ENCODE peak calls at places on chromosomes 3 and 15, in seven cellular contexts. One of them, this sample, is unnamed.

GRCh38 chr15:85542895-85543331 is 162.5 kb downstream of the AKAP13 start:
- DNase-seq in body of pancreas: no peak
- DNase-seq in CD8-positive, alpha-beta memory T cell: no peak
- DNase-seq in sigmoid colon: no peak
- DNase-seq in T-helper 17 cell: no peak
- DNase-seq in adipocyte: no peak
- DNase-seq in heart right ventricle: no peak
- DNase-seq in this sample: no peak

GRCh38 chr3:182620715-182621434 is 172.4 kb upstream of the ATP11B start:
- DNase-seq in body of pancreas: no peak
- DNase-seq in T-helper 17 cell: no peak
- DNase-seq in sigmoid colon: no peak
- DNase-seq in CD8-positive, alpha-beta memory T cell: no peak
- DNase-seq in adipocyte: no peak
- DNase-seq in heart right ventricle: no peak
- DNase-seq in this sample: no peak

GRCh38 chr3:88151358-88151757 is 1.6 kb downstream of the C3orf38 start:
- DNase-seq in CD8-positive, alpha-beta memory T cell: no peak
- DNase-seq in body of pancreas: no peak
- DNase-seq in adipocyte: peak; percentile 39
- DNase-seq in sigmoid colon: no peak
- DNase-seq in heart right ventricle: no peak
- DNase-seq in T-helper 17 cell: no peak
- DNase-seq in this sample: no peak

GRCh38 chr15:81108427-81108826 is 25.6 kb upstream of the CFAP161 start:
- DNase-seq in sigmoid colon: no peak
- DNase-seq in CD8-positive, alpha-beta memory T cell: peak; percentile 3
- DNase-seq in heart right ventricle: no peak
- DNase-seq in T-helper 17 cell: no peak
- DNase-seq in adipocyte: no peak
- DNase-seq in body of pancreas: peak; percentile 44
- DNase-seq in this sample: no peak

GRCh38 chr3:11969986-11970385 is 34.2 kb upstream of the SYN2 start:
- DNase-seq in heart right ventricle: no peak
- DNase-seq in T-helper 17 cell: no peak
- DNase-seq in body of pancreas: no peak
- DNase-seq in sigmoid colon: no peak
- DNase-seq in adipocyte: no peak
- DNase-seq in CD8-positive, alpha-beta memory T cell: no peak
- DNase-seq in this sample: no peak

GRCh38 chr3:115099115-115099884 is 47.8 kb downstream of the ZBTB20 start:
- DNase-seq in adipocyte: peak; percentile 54
- DNase-seq in sigmoid colon: no peak
- DNase-seq in body of pancreas: peak; percentile 31
- DNase-seq in heart right ventricle: no peak
- DNase-seq in CD8-positive, alpha-beta memory T cell: no peak
- DNase-seq in T-helper 17 cell: no peak
- DNase-seq in this sample: no peak

GRCh38 chr15:72237286-72238224 is 6.6 kb upstream of the PKM start:
- DNase-seq in sigmoid colon: peak; percentile 86
- DNase-seq in T-helper 17 cell: no peak
- DNase-seq in CD8-positive, alpha-beta memory T cell: no peak
- DNase-seq in body of pancreas: peak; percentile 26
- DNase-seq in adipocyte: peak; percentile 98
- DNase-seq in heart right ventricle: no peak
- DNase-seq in this sample: peak; percentile 43

GRCh38 chr15:59532770-59533379 is 78.7 kb upstream of the GCNT3 start:
- DNase-seq in CD8-positive, alpha-beta memory T cell: peak; percentile 15
- DNase-seq in T-helper 17 cell: no peak
- DNase-seq in adipocyte: peak; percentile 81
- DNase-seq in body of pancreas: peak; percentile 32
- DNase-seq in heart right ventricle: peak; percentile 12
- DNase-seq in sigmoid colon: peak; percentile 14
- DNase-seq in this sample: no peak

GRCh38 chr15:59657635-59658125 is 365 bp upstream of the GTF2A2 start:
- DNase-seq in sigmoid colon: no peak
- DNase-seq in adipocyte: no peak
- DNase-seq in CD8-positive, alpha-beta memory T cell: no peak
- DNase-seq in body of pancreas: no peak
- DNase-seq in T-helper 17 cell: no peak
- DNase-seq in heart right ventricle: no peak
- DNase-seq in this sample: no peak

GRCh38 chr15:74036271-74037170 is 42.0 kb downstream of the PML start:
- DNase-seq in heart right ventricle: peak; percentile 60
- DNase-seq in CD8-positive, alpha-beta memory T cell: no peak
- DNase-seq in adipocyte: peak; percentile 63
- DNase-seq in sigmoid colon: peak; percentile 87
- DNase-seq in body of pancreas: peak; percentile 48
- DNase-seq in T-helper 17 cell: no peak
- DNase-seq in this sample: no peak

GRCh38 chr3:192444791-192445106 is 282.6 kb downstream of the FGF12 start:
- DNase-seq in CD8-positive, alpha-beta memory T cell: no peak
- DNase-seq in T-helper 17 cell: no peak
- DNase-seq in heart right ventricle: no peak
- DNase-seq in sigmoid colon: no peak
- DNase-seq in adipocyte: no peak
- DNase-seq in body of pancreas: no peak
- DNase-seq in this sample: no peak

GRCh38 chr15:69303337-69304175 is 4.8 kb downstream of the PAQR5 start:
- DNase-seq in CD8-positive, alpha-beta memory T cell: no peak
- DNase-seq in body of pancreas: no peak
- DNase-seq in sigmoid colon: no peak
- DNase-seq in heart right ventricle: no peak
- DNase-seq in adipocyte: no peak
- DNase-seq in T-helper 17 cell: no peak
- DNase-seq in this sample: no peak

GRCh38 chr15:70955151-70955550 is 62.5 kb downstream of the LRRC49 start:
- DNase-seq in body of pancreas: no peak
- DNase-seq in heart right ventricle: no peak
- DNase-seq in adipocyte: peak; percentile 25
- DNase-seq in sigmoid colon: no peak
- DNase-seq in CD8-positive, alpha-beta memory T cell: no peak
- DNase-seq in T-helper 17 cell: no peak
- DNase-seq in this sample: no peak

GRCh38 chr3:100538339-100538706 is 45.9 kb downstream of the TMEM45A start:
- DNase-seq in body of pancreas: no peak
- DNase-seq in sigmoid colon: no peak
- DNase-seq in adipocyte: no peak
- DNase-seq in CD8-positive, alpha-beta memory T cell: no peak
- DNase-seq in T-helper 17 cell: no peak
- DNase-seq in heart right ventricle: no peak
- DNase-seq in this sample: no peak

GRCh38 chr15:70274908-70275307 is 177.2 kb upstream of the TLE3 start:
- DNase-seq in sigmoid colon: no peak
- DNase-seq in heart right ventricle: no peak
- DNase-seq in CD8-positive, alpha-beta memory T cell: no peak
- DNase-seq in adipocyte: no peak
- DNase-seq in T-helper 17 cell: no peak
- DNase-seq in body of pancreas: no peak
- DNase-seq in this sample: no peak

GRCh38 chr3:184568591-184568917 is 7.0 kb downstream of the EPHB3 start:
- DNase-seq in adipocyte: no peak
- DNase-seq in heart right ventricle: no peak
- DNase-seq in T-helper 17 cell: no peak
- DNase-seq in sigmoid colon: no peak
- DNase-seq in body of pancreas: no peak
- DNase-seq in CD8-positive, alpha-beta memory T cell: no peak
- DNase-seq in this sample: no peak
- H3K9me3 ChIP-seq in adipocyte: no peaks in the 10 kb centered on the region
- H3K9me3 ChIP-seq in heart right ventricle: no peaks in the 10 kb centered on the region
- H3K9me3 ChIP-seq in T-helper 17 cell: no peaks in the 10 kb centered on the region
- H3K9me3 ChIP-seq in sigmoid colon: no peaks in the 10 kb centered on the region
- H3K9me3 ChIP-seq in body of pancreas: no peaks in the 10 kb centered on the region
- H3K9me3 ChIP-seq in CD8-positive, alpha-beta memory T cell: no peaks in the 10 kb centered on the region
- H3K9me3 ChIP-seq in this sample: no peaks in the 10 kb centered on the region

GRCh38 chr15:77844798-77845446 is 212.2 kb upstream of the LINGO1 start:
- DNase-seq in CD8-positive, alpha-beta memory T cell: no peak
- DNase-seq in heart right ventricle: no peak
- DNase-seq in sigmoid colon: peak; percentile 21
- DNase-seq in body of pancreas: no peak
- DNase-seq in adipocyte: no peak
- DNase-seq in T-helper 17 cell: no peak
- DNase-seq in this sample: no peak
- H3K9me3 ChIP-seq in CD8-positive, alpha-beta memory T cell: no peaks in the 10 kb centered on the region
- H3K9me3 ChIP-seq in heart right ventricle: no peaks in the 10 kb centered on the region
- H3K9me3 ChIP-seq in sigmoid colon: peaks cover under 1% of the 10 kb centered on the region
- H3K9me3 ChIP-seq in body of pancreas: no peaks in the 10 kb centered on the region
- H3K9me3 ChIP-seq in adipocyte: peaks cover 13% of the 10 kb centered on the region
- H3K9me3 ChIP-seq in T-helper 17 cell: no peaks in the 10 kb centered on the region
- H3K9me3 ChIP-seq in this sample: no peaks in the 10 kb centered on the region

GRCh38 chr15:25207369-25207768 is 231.5 kb downstream of the UBE3A start:
- DNase-seq in T-helper 17 cell: no peak
- DNase-seq in heart right ventricle: no peak
- DNase-seq in CD8-positive, alpha-beta memory T cell: no peak
- DNase-seq in body of pancreas: no peak
- DNase-seq in adipocyte: no peak
- DNase-seq in sigmoid colon: no peak
- DNase-seq in this sample: no peak

GRCh38 chr15:25208735-25209134 is 230.1 kb downstream of the UBE3A start:
- DNase-seq in adipocyte: no peak
- DNase-seq in sigmoid colon: no peak
- DNase-seq in CD8-positive, alpha-beta memory T cell: no peak
- DNase-seq in T-helper 17 cell: no peak
- DNase-seq in heart right ventricle: no peak
- DNase-seq in body of pancreas: no peak
- DNase-seq in this sample: no peak
- H3K9me3 ChIP-seq in adipocyte: no peaks in the 10 kb centered on the region
- H3K9me3 ChIP-seq in sigmoid colon: peaks cover 2% of the 10 kb centered on the region
- H3K9me3 ChIP-seq in CD8-positive, alpha-beta memory T cell: no peaks in the 10 kb centered on the region
- H3K9me3 ChIP-seq in T-helper 17 cell: no peaks in the 10 kb centered on the region
- H3K9me3 ChIP-seq in heart right ventricle: no peaks in the 10 kb centered on the region
- H3K9me3 ChIP-seq in body of pancreas: no peaks in the 10 kb centered on the region
- H3K9me3 ChIP-seq in this sample: no peaks in the 10 kb centered on the region

GRCh38 chr3:19364150-19364549 is 215.8 kb downstream of the KCNH8 start:
- DNase-seq in adipocyte: no peak
- DNase-seq in body of pancreas: peak; percentile 14
- DNase-seq in CD8-positive, alpha-beta memory T cell: no peak
- DNase-seq in T-helper 17 cell: no peak
- DNase-seq in sigmoid colon: no peak
- DNase-seq in heart right ventricle: no peak
- DNase-seq in this sample: no peak
- H3K9me3 ChIP-seq in adipocyte: no peaks in the 10 kb centered on the region
- H3K9me3 ChIP-seq in body of pancreas: no peaks in the 10 kb centered on the region
- H3K9me3 ChIP-seq in CD8-positive, alpha-beta memory T cell: no peaks in the 10 kb centered on the region
- H3K9me3 ChIP-seq in T-helper 17 cell: no peaks in the 10 kb centered on the region
- H3K9me3 ChIP-seq in sigmoid colon: no peaks in the 10 kb centered on the region
- H3K9me3 ChIP-seq in heart right ventricle: no peaks in the 10 kb centered on the region
- H3K9me3 ChIP-seq in this sample: no peaks in the 10 kb centered on the region

GRCh38 chr15:79643393-79643792 is 211.3 kb downstream of the MINAR1 start:
- DNase-seq in CD8-positive, alpha-beta memory T cell: no peak
- DNase-seq in T-helper 17 cell: no peak
- DNase-seq in body of pancreas: no peak
- DNase-seq in sigmoid colon: no peak
- DNase-seq in adipocyte: no peak
- DNase-seq in heart right ventricle: no peak
- DNase-seq in this sample: no peak
- H3K9me3 ChIP-seq in CD8-positive, alpha-beta memory T cell: no peaks in the 10 kb centered on the region
- H3K9me3 ChIP-seq in T-helper 17 cell: no peaks in the 10 kb centered on the region
- H3K9me3 ChIP-seq in body of pancreas: no peaks in the 10 kb centered on the region
- H3K9me3 ChIP-seq in sigmoid colon: no peaks in the 10 kb centered on the region
- H3K9me3 ChIP-seq in adipocyte: peaks cover 18% of the 10 kb centered on the region
- H3K9me3 ChIP-seq in heart right ventricle: peaks cover 4% of the 10 kb centered on the region
- H3K9me3 ChIP-seq in this sample: no peaks in the 10 kb centered on the region

DNA sequence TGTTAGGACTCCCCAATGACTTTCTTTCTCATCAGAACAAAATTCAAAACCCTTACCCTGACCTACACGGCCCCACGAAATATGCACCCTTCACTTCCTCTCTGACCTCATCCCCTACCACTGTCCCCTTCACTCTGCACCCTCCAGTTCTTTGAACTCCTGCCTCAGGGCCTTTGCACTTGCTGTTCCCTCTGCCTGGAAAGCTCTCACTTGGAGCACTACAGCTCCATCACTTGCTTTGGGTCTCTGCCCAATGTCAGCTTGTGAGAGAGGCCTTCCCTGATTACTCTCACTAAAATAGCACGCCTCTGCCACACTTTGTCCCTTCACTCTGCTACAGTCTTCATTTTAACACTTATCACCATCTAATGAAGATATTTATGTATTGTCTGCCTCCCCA is 32.8 kb upstream of the SMAD3 start:
- DNase-seq in T-helper 17 cell: no peak
- DNase-seq in adipocyte: no peak
- DNase-seq in body of pancreas: no peak
- DNase-seq in heart right ventricle: no peak
- DNase-seq in CD8-positive, alpha-beta memory T cell: no peak
- DNase-seq in sigmoid colon: no peak
- DNase-seq in this sample: no peak
- H3K9me3 ChIP-seq in T-helper 17 cell: no peaks in the 10 kb centered on the region
- H3K9me3 ChIP-seq in adipocyte: no peaks in the 10 kb centered on the region
- H3K9me3 ChIP-seq in body of pancreas: no peaks in the 10 kb centered on the region
- H3K9me3 ChIP-seq in heart right ventricle: no peaks in the 10 kb centered on the region
- H3K9me3 ChIP-seq in CD8-positive, alpha-beta memory T cell: no peaks in the 10 kb centered on the region
- H3K9me3 ChIP-seq in sigmoid colon: no peaks in the 10 kb centered on the region
- H3K9me3 ChIP-seq in this sample: no peaks in the 10 kb centered on the region

DNA sequence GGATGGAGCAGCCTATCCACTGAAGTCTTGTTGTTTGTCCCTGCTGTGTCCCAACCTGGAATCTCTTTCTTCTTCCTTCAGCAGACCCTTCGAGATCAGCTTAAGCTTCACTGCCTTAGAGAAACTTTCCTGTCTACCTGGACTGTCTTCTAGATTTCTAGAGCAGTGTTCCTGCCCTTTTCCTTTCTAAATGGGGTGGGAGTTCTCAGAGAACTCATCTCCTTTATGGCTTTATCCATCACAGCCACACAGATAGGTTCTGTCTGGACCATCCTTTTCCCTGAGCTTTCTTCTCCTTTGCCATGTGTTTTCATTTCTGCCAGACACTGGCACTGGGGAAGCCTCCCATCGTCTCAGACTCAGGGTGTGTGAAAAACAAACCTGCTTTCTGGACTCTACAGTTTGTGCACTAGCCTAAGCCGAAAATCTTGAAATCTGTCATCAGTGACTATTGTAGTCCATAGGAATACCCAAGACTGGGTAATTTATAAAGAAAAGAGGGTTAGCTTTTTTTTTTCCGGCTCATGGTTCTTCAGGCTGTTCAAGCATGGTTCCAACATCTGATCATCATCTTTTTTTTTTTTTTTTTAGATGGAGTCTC is 177.5 kb downstream of the PGPEP1L start:
- DNase-seq in T-helper 17 cell: no peak
- DNase-seq in heart right ventricle: no peak
- DNase-seq in sigmoid colon: no peak
- DNase-seq in CD8-positive, alpha-beta memory T cell: no peak
- DNase-seq in body of pancreas: no peak
- DNase-seq in adipocyte: no peak
- DNase-seq in this sample: no peak
- H3K9me3 ChIP-seq in T-helper 17 cell: peaks cover 15% of the 10 kb centered on the region
- H3K9me3 ChIP-seq in heart right ventricle: peaks cover 8% of the 10 kb centered on the region
- H3K9me3 ChIP-seq in sigmoid colon: peaks cover 3% of the 10 kb centered on the region
- H3K9me3 ChIP-seq in CD8-positive, alpha-beta memory T cell: peaks cover 15% of the 10 kb centered on the region
- H3K9me3 ChIP-seq in body of pancreas: peaks cover 7% of the 10 kb centered on the region
- H3K9me3 ChIP-seq in adipocyte: peaks cover 80% of the 10 kb centered on the region
- H3K9me3 ChIP-seq in this sample: peaks cover 20% of the 10 kb centered on the region